ENCODE peak calls at places on chromosomes 5 and 9, in six cellular contexts. M, A, I, R, C and H are unnamed samples.

GRCh38 chr9:98635374-98635773 is 73.4 kb downstream of the GABBR2 start:
- DNase-seq in M (no peak), A (no peak), I (no peak), R (no peak), C (peak; percentile 50), H (no peak)

GRCh38 chr5:179307006-179307800 is 38.1 kb downstream of the ADAMTS2 start:
- DNase-seq in M (no peak), A (no peak), I (peak; percentile 51), R (no peak), C (peak; percentile 41), H (no peak)

GRCh38 chr5:121954086-121954485 is 7.7 kb upstream of the SRFBP1 start:
- DNase-seq in M (no peak), A (no peak), I (peak; percentile 29), R (no peak), C (no peak), H (no peak)

GRCh38 chr5:87754009-87754757 is 341.5 kb upstream of the CCNH start:
- DNase-seq in M (no peak), A (no peak), I (no peak), R (no peak), C (no peak), H (no peak)

GRCh38 chr5:51109786-51110410 is 273.4 kb upstream of the ISL1 start:
- DNase-seq in M (no peak), A (no peak), I (no peak), R (no peak), C (no peak), H (no peak)

GRCh38 chr9:132381966-132382541 is 24.6 kb downstream of the TTF1 start:
- DNase-seq in M (no peak), A (peak; percentile 20), I (no peak), R (no peak), C (no peak), H (no peak)

GRCh38 chr5:94778299-94778698 is 159.8 kb downstream of the SLF1 start:
- DNase-seq in M (no peak), A (no peak), I (no peak), R (no peak), C (no peak), H (no peak)

GRCh38 chr5:10556331-10556807 is 7.5 kb upstream of the ANKRD33B start:
- DNase-seq in M (no peak), A (no peak), I (no peak), R (peak; percentile 52), C (peak; percentile 88), H (no peak)

GRCh38 chr9:37486616-37487544 is 1.1 kb downstream of the POLR1E start:
- DNase-seq in M (no peak), A (no peak), I (no peak), R (peak; percentile 95), C (peak; percentile 96), H (no peak)

GRCh38 chr5:128669803-128670202 is 131.8 kb upstream of the FBN2 start:
- DNase-seq in M (no peak), A (no peak), I (no peak), R (no peak), C (peak; percentile 64), H (no peak)

GRCh38 chr9:133377721-133378216 is 1.6 kb downstream of the STKLD1 start:
- DNase-seq in M (no peak), A (no peak), I (no peak), R (peak; percentile 36), C (peak; percentile 98), H (no peak)

GRCh38 chr5:7794301-7794700 is 56.6 kb downstream of the CFAP90 start:
- DNase-seq in M (no peak), A (no peak), I (no peak), R (no peak), C (no peak), H (no peak)

GRCh38 chr5:56155992-56156584 is 77.0 kb downstream of the ANKRD55 start:
- DNase-seq in M (no peak), A (peak; percentile 64), I (no peak), R (no peak), C (no peak), H (no peak)

GRCh38 chr9:105355810-105356209 is 92.0 kb upstream of the FSD1L start:
- DNase-seq in M (no peak), A (no peak), I (no peak), R (peak; percentile 65), C (peak; percentile 54), H (no peak)

GRCh38 chr9:101578378-101578777 is 16.4 kb downstream of the PPP3R2 start:
- DNase-seq in M (no peak), A (no peak), I (no peak), R (no peak), C (peak; percentile 14), H (no peak)

GRCh38 chr9:107600060-107600573 is 110.5 kb upstream of the KLF4 start:
- DNase-seq in M (no peak), A (no peak), I (no peak), R (peak; percentile 27), C (no peak), H (no peak)